ENCODE peak calls at places on chromosomes 3 and 15, in eight cellular contexts. I is keratinocyte, F is upper lobe of left lung, V is bronchial epithelial cell, O is fibroblast of lung, G is tibial nerve, J is AG04449, X is astrocyte. A is an unnamed sample.

GRCh38 chr15:38536201-38536676 is 28.4 kb downstream of the RASGRP1 start:
- DNase-seq in I (no peak), F (no peak), V (no peak), O (peak; percentile 96), G (no peak), J (peak; percentile 100), X (peak; percentile 98), A (no peak)

GRCh38 chr3:46889381-46890110 is 12.0 kb downstream of the PTH1R start:
- DNase-seq in I (no peak), F (no peak), V (no peak), O (no peak), G (no peak), J (no peak), X (no peak), A (no peak)

GRCh38 chr15:101359365-101359947 is 64.4 kb upstream of the SNRPA1 start:
- DNase-seq in I (peak; percentile 77), F (peak; percentile 44), V (peak; percentile 93), O (no peak), G (no peak), J (no peak), X (no peak), A (no peak)

GRCh38 chr3:128681277-128681829 is 30.7 kb upstream of the RPN1 start:
- DNase-seq in I (no peak), F (no peak), V (no peak), O (no peak), G (no peak), J (no peak), X (peak; percentile 55), A (no peak)

GRCh38 chr3:72246685-72247084 is 461.7 kb upstream of the PROK2 start:
- DNase-seq in I (no peak), F (no peak), V (no peak), O (no peak), G (no peak), J (no peak), X (no peak), A (no peak)

GRCh38 chr15:73593278-73594074 is 39.7 kb downstream of the NPTN start:
- DNase-seq in I (no peak), F (no peak), V (no peak), O (no peak), G (no peak), J (no peak), X (peak; percentile 14), A (no peak)

GRCh38 chr15:75446146-75446545 is 5.3 kb downstream of the SIN3A start:
- DNase-seq in I (no peak), F (no peak), V (no peak), O (no peak), G (no peak), J (no peak), X (no peak), A (no peak)

GRCh38 chr15:69493406-69493805 is 40.8 kb downstream of the RPLP1 start:
- DNase-seq in I (no peak), F (no peak), V (no peak), O (no peak), G (no peak), J (no peak), X (no peak), A (no peak)

GRCh38 chr15:64877435-64877834 is 34.3 kb upstream of the ANKDD1A start:
- DNase-seq in I (no peak), F (peak; percentile 80), V (no peak), O (no peak), G (peak; percentile 55), J (no peak), X (no peak), A (no peak)

GRCh38 chr3:146035366-146035765 is 125.6 kb downstream of the PLOD2 start:
- DNase-seq in I (no peak), F (no peak), V (peak; percentile 40), O (peak; percentile 13), G (no peak), J (no peak), X (no peak), A (no peak)

GRCh38 chr15:80755884-80756283 is 23.3 kb upstream of the CEMIP start:
- DNase-seq in I (no peak), F (no peak), V (no peak), O (no peak), G (no peak), J (no peak), X (no peak), A (no peak)

GRCh38 chr15:80754005-80754404 is 25.2 kb upstream of the CEMIP start:
- DNase-seq in I (no peak), F (no peak), V (no peak), O (no peak), G (no peak), J (no peak), X (no peak), A (no peak)

GRCh38 chr15:80760971-80761370 is 18.2 kb upstream of the CEMIP start:
- DNase-seq in I (no peak), F (no peak), V (no peak), O (no peak), G (no peak), J (no peak), X (no peak), A (no peak)

GRCh38 chr15:80761754-80762153 is 17.4 kb upstream of the CEMIP start:
- DNase-seq in I (no peak), F (no peak), V (no peak), O (no peak), G (no peak), J (no peak), X (no peak), A (no peak)

DNA sequence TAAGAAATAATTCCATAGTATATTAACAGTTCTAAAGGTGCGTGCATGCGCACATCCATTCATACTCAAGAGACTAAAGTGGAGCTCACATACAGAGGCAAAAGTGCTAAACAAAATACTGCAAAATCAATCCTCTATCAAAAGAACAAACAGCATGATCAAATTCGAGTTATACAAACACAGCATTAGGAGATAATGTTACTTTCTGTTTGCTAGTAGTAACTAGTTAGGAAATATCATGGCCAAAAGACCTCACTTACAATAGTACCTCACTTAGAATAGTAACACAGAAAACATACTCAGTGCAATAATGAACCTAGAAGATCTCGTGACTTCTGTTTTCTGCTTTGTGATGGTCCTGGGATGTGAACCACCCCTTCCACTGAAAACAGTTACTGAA is 21.0 kb upstream of the CEMIP start:
- DNase-seq in I (no peak), F (no peak), V (no peak), O (no peak), G (no peak), J (no peak), X (no peak), A (no peak)
- TF ChIP-seq CTCF in I (no peak), F (no peak), V (no peak), O (no peak), G (no peak), J (no peak), X (no peak), A (no peak)

DNA sequence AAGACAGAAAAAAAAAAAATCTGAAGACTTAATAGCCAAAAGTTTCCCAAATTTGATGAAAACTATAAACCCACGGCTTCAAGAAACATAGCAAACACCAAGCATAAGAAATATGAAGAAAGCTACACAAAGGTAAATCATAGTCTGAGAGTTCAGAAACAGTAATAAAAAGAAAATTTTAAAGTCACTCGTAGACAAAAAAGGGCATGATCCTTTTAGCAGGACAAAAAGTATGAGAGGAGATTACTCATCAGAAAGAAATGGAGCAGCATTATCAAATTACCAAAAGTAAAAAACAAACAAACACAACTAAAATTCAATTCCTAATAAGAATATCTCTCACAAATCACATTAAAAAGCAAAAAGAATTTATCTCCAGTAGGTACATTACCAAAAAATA is 279.4 kb upstream of the UBE2E2 start:
- DNase-seq in I (no peak), F (no peak), V (no peak), O (no peak), G (no peak), J (no peak), X (no peak), A (no peak)
- TF ChIP-seq CTCF in I (no peak), F (no peak), V (no peak), O (no peak), G (no peak), J (no peak), X (no peak), A (no peak)

GRCh38 chr15:67383903-67384302 is 129.3 kb downstream of the IQCH start:
- DNase-seq in I (no peak), F (no peak), V (no peak), O (no peak), G (no peak), J (no peak), X (no peak), A (no peak)

GRCh38 chr15:67384761-67385160 is 130.2 kb downstream of the IQCH start:
- DNase-seq in I (no peak), F (no peak), V (no peak), O (no peak), G (no peak), J (no peak), X (no peak), A (no peak)

GRCh38 chr15:67386947-67387346 is 132.4 kb downstream of the IQCH start:
- DNase-seq in I (no peak), F (no peak), V (peak; percentile 33), O (no peak), G (no peak), J (no peak), X (no peak), A (no peak)

GRCh38 chr15:67382723-67383122 is 128.1 kb downstream of the IQCH start:
- DNase-seq in I (no peak), F (no peak), V (no peak), O (no peak), G (no peak), J (no peak), X (no peak), A (no peak)

DNA sequence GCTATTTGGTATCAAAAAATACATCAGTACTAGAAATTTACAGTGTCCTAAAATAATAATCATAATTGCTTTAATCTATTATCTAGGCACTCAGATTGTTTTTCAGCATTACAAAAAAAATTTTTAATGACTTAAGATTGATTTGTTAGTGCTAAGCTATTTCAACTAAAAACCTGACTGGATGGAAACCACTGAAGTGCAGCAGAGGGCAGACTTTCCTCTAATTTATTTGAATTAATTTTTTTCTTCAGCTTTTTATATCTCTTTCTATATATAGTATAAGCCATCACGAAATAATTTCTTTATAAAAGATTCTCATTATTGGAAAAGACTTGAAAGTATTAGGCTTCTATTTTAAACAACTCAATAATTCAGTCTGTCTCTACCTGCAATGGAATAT is 131.4 kb downstream of the IQCH start:
- DNase-seq in I (no peak), F (no peak), V (no peak), O (no peak), G (no peak), J (no peak), X (no peak), A (no peak)
- TF ChIP-seq CTCF in I (no peak), F (no peak), V (no peak), O (peak; percentile 37), G (no peak), J (no peak), X (no peak), A (no peak)

GRCh38 chr15:72042054-72042453 is 75.9 kb downstream of the MYO9A start:
- DNase-seq in I (no peak), F (no peak), V (peak; percentile 80), O (no peak), G (no peak), J (no peak), X (no peak), A (no peak)

GRCh38 chr15:72037321-72037720 is 80.6 kb downstream of the MYO9A start:
- DNase-seq in I (no peak), F (no peak), V (peak; percentile 77), O (peak; percentile 60), G (no peak), J (no peak), X (peak; percentile 41), A (no peak)

GRCh38 chr15:72047020-72047419 is 70.9 kb downstream of the MYO9A start:
- DNase-seq in I (no peak), F (no peak), V (peak; percentile 22), O (peak; percentile 74), G (no peak), J (no peak), X (peak; percentile 63), A (no peak)

GRCh38 chr15:72042865-72043264 is 75.1 kb downstream of the MYO9A start:
- DNase-seq in I (no peak), F (no peak), V (no peak), O (no peak), G (no peak), J (no peak), X (no peak), A (no peak)
- TF ChIP-seq CTCF in I (no peak), F (no peak), V (no peak), O (no peak), G (no peak), J (no peak), X (no peak), A (no peak)